ENCODE peak calls at places on chromosomes 6 and 20, in six cellular contexts. One of them, this sample, is unnamed.
A peak's percentile ranks its signal among the peaks of the same experiment; 100 is the strongest.

GRCh38 chr20:32167552-32167951 is 40.0 kb downstream of the PLAGL2 start:
- DNase-seq in adipocyte: no peak
- DNase-seq in CD14-positive monocyte: no peak
- DNase-seq in activated CD8-positive, alpha-beta memory T cell treated with anti-CD3 and anti-CD28 coated beads, Interleukin-2, amount 50 U/mL, for 4 hours: no peak
- DNase-seq in effector CD4-positive, alpha-beta T cell: no peak
- DNase-seq in mesenchymal stem cell: no peak
- DNase-seq in this sample: no peak

GRCh38 chr6:40472354-40472753 is 114.8 kb downstream of the LRFN2 start:
- DNase-seq in adipocyte: no peak
- DNase-seq in CD14-positive monocyte: no peak
- DNase-seq in activated CD8-positive, alpha-beta memory T cell treated with anti-CD3 and anti-CD28 coated beads, Interleukin-2, amount 50 U/mL, for 4 hours: no peak
- DNase-seq in effector CD4-positive, alpha-beta T cell: no peak
- DNase-seq in mesenchymal stem cell: no peak
- DNase-seq in this sample: no peak

GRCh38 chr6:143754204-143754603 is 76.4 kb downstream of the PHACTR2 start:
- DNase-seq in adipocyte: no peak
- DNase-seq in CD14-positive monocyte: no peak
- DNase-seq in activated CD8-positive, alpha-beta memory T cell treated with anti-CD3 and anti-CD28 coated beads, Interleukin-2, amount 50 U/mL, for 4 hours: no peak
- DNase-seq in effector CD4-positive, alpha-beta T cell: no peak
- DNase-seq in mesenchymal stem cell: no peak
- DNase-seq in this sample: no peak

GRCh38 chr6:11346516-11346915 is 114.0 kb upstream of the NEDD9 start:
- DNase-seq in adipocyte: no peak
- DNase-seq in CD14-positive monocyte: no peak
- DNase-seq in activated CD8-positive, alpha-beta memory T cell treated with anti-CD3 and anti-CD28 coated beads, Interleukin-2, amount 50 U/mL, for 4 hours: no peak
- DNase-seq in effector CD4-positive, alpha-beta T cell: no peak
- DNase-seq in mesenchymal stem cell: no peak
- DNase-seq in this sample: no peak

GRCh38 chr6:43172127-43173007 is 1.3 kb downstream of the SRF start:
- DNase-seq in adipocyte: peak; percentile 59
- DNase-seq in CD14-positive monocyte: no peak
- DNase-seq in activated CD8-positive, alpha-beta memory T cell treated with anti-CD3 and anti-CD28 coated beads, Interleukin-2, amount 50 U/mL, for 4 hours: peak; percentile 54
- DNase-seq in effector CD4-positive, alpha-beta T cell: peak; percentile 45
- DNase-seq in mesenchymal stem cell: peak; percentile 43
- DNase-seq in this sample: peak; percentile 84

GRCh38 chr6:116218172-116218633 is 35.7 kb downstream of the TSPYL4 start:
- DNase-seq in adipocyte: peak; percentile 84
- DNase-seq in CD14-positive monocyte: no peak
- DNase-seq in activated CD8-positive, alpha-beta memory T cell treated with anti-CD3 and anti-CD28 coated beads, Interleukin-2, amount 50 U/mL, for 4 hours: no peak
- DNase-seq in effector CD4-positive, alpha-beta T cell: no peak
- DNase-seq in mesenchymal stem cell: peak; percentile 18
- DNase-seq in this sample: no peak

GRCh38 chr6:23526519-23526918 is 599.5 kb upstream of the NRSN1 start:
- DNase-seq in adipocyte: no peak
- DNase-seq in CD14-positive monocyte: no peak
- DNase-seq in activated CD8-positive, alpha-beta memory T cell treated with anti-CD3 and anti-CD28 coated beads, Interleukin-2, amount 50 U/mL, for 4 hours: no peak
- DNase-seq in effector CD4-positive, alpha-beta T cell: no peak
- DNase-seq in mesenchymal stem cell: peak; percentile 9
- DNase-seq in this sample: no peak

GRCh38 chr20:57959018-57959417 is 249.2 kb upstream of the PMEPA1 start:
- DNase-seq in adipocyte: no peak
- DNase-seq in CD14-positive monocyte: no peak
- DNase-seq in activated CD8-positive, alpha-beta memory T cell treated with anti-CD3 and anti-CD28 coated beads, Interleukin-2, amount 50 U/mL, for 4 hours: no peak
- DNase-seq in effector CD4-positive, alpha-beta T cell: no peak
- DNase-seq in mesenchymal stem cell: no peak
- DNase-seq in this sample: peak; percentile 41

GRCh38 chr6:148273962-148274752 is 68.5 kb upstream of the SASH1 start:
- DNase-seq in adipocyte: no peak
- DNase-seq in CD14-positive monocyte: no peak
- DNase-seq in activated CD8-positive, alpha-beta memory T cell treated with anti-CD3 and anti-CD28 coated beads, Interleukin-2, amount 50 U/mL, for 4 hours: no peak
- DNase-seq in effector CD4-positive, alpha-beta T cell: no peak
- DNase-seq in mesenchymal stem cell: no peak
- DNase-seq in this sample: no peak

GRCh38 chr6:38775870-38776269 is 60.8 kb downstream of the DNAH8 start:
- DNase-seq in adipocyte: no peak
- DNase-seq in CD14-positive monocyte: no peak
- DNase-seq in activated CD8-positive, alpha-beta memory T cell treated with anti-CD3 and anti-CD28 coated beads, Interleukin-2, amount 50 U/mL, for 4 hours: no peak
- DNase-seq in effector CD4-positive, alpha-beta T cell: no peak
- DNase-seq in mesenchymal stem cell: no peak
- DNase-seq in this sample: no peak

GRCh38 chr6:69881322-69882151 is 15.2 kb downstream of the COL19A1 start:
- DNase-seq in adipocyte: no peak
- DNase-seq in CD14-positive monocyte: no peak
- DNase-seq in activated CD8-positive, alpha-beta memory T cell treated with anti-CD3 and anti-CD28 coated beads, Interleukin-2, amount 50 U/mL, for 4 hours: no peak
- DNase-seq in effector CD4-positive, alpha-beta T cell: no peak
- DNase-seq in mesenchymal stem cell: no peak
- DNase-seq in this sample: no peak

GRCh38 chr20:57414867-57415592 is 23.8 kb downstream of the RBM38 start:
- DNase-seq in adipocyte: no peak
- DNase-seq in CD14-positive monocyte: no peak
- DNase-seq in activated CD8-positive, alpha-beta memory T cell treated with anti-CD3 and anti-CD28 coated beads, Interleukin-2, amount 50 U/mL, for 4 hours: no peak
- DNase-seq in effector CD4-positive, alpha-beta T cell: no peak
- DNase-seq in mesenchymal stem cell: peak; percentile 44
- DNase-seq in this sample: no peak

GRCh38 chr6:136989591-136990578 is 54.9 kb downstream of the IL20RA start:
- DNase-seq in adipocyte: peak; percentile 26
- DNase-seq in CD14-positive monocyte: no peak
- DNase-seq in activated CD8-positive, alpha-beta memory T cell treated with anti-CD3 and anti-CD28 coated beads, Interleukin-2, amount 50 U/mL, for 4 hours: no peak
- DNase-seq in effector CD4-positive, alpha-beta T cell: no peak
- DNase-seq in mesenchymal stem cell: peak; percentile 22
- DNase-seq in this sample: no peak

GRCh38 chr6:43444036-43444435 is 11.3 kb downstream of the DLK2 start:
- DNase-seq in adipocyte: no peak
- DNase-seq in CD14-positive monocyte: no peak
- DNase-seq in activated CD8-positive, alpha-beta memory T cell treated with anti-CD3 and anti-CD28 coated beads, Interleukin-2, amount 50 U/mL, for 4 hours: no peak
- DNase-seq in effector CD4-positive, alpha-beta T cell: no peak
- DNase-seq in mesenchymal stem cell: no peak
- DNase-seq in this sample: no peak

GRCh38 chr6:46651766-46652165 is 852 bp downstream of the CYP39A1 start:
- DNase-seq in adipocyte: peak; percentile 33
- DNase-seq in CD14-positive monocyte: no peak
- DNase-seq in activated CD8-positive, alpha-beta memory T cell treated with anti-CD3 and anti-CD28 coated beads, Interleukin-2, amount 50 U/mL, for 4 hours: no peak
- DNase-seq in effector CD4-positive, alpha-beta T cell: no peak
- DNase-seq in mesenchymal stem cell: peak; percentile 26
- DNase-seq in this sample: no peak

GRCh38 chr20:58693226-58694006 is 816 bp downstream of the NPEPL1 start:
- DNase-seq in adipocyte: no peak
- DNase-seq in CD14-positive monocyte: peak; percentile 41
- DNase-seq in activated CD8-positive, alpha-beta memory T cell treated with anti-CD3 and anti-CD28 coated beads, Interleukin-2, amount 50 U/mL, for 4 hours: no peak
- DNase-seq in effector CD4-positive, alpha-beta T cell: no peak
- DNase-seq in mesenchymal stem cell: peak; percentile 26
- DNase-seq in this sample: no peak

GRCh38 chr6:1491025-1491424 is 101.6 kb downstream of the FOXF2 start:
- DNase-seq in adipocyte: no peak
- DNase-seq in CD14-positive monocyte: no peak
- DNase-seq in activated CD8-positive, alpha-beta memory T cell treated with anti-CD3 and anti-CD28 coated beads, Interleukin-2, amount 50 U/mL, for 4 hours: no peak
- DNase-seq in effector CD4-positive, alpha-beta T cell: no peak
- DNase-seq in mesenchymal stem cell: no peak
- DNase-seq in this sample: no peak

GRCh38 chr20:1524004-1524403 is 32.8 kb upstream of the SIRPB2 start:
- DNase-seq in adipocyte: no peak
- DNase-seq in CD14-positive monocyte: no peak
- DNase-seq in activated CD8-positive, alpha-beta memory T cell treated with anti-CD3 and anti-CD28 coated beads, Interleukin-2, amount 50 U/mL, for 4 hours: no peak
- DNase-seq in effector CD4-positive, alpha-beta T cell: no peak
- DNase-seq in mesenchymal stem cell: no peak
- DNase-seq in this sample: no peak

GRCh38 chr6:78353040-78353439 is 514.3 kb upstream of the IRAK1BP1 start:
- DNase-seq in adipocyte: no peak
- DNase-seq in CD14-positive monocyte: no peak
- DNase-seq in activated CD8-positive, alpha-beta memory T cell treated with anti-CD3 and anti-CD28 coated beads, Interleukin-2, amount 50 U/mL, for 4 hours: no peak
- DNase-seq in effector CD4-positive, alpha-beta T cell: no peak
- DNase-seq in mesenchymal stem cell: no peak
- DNase-seq in this sample: no peak

GRCh38 chr6:139291813-139292619 is at the start of gene TXLNB:
- DNase-seq in adipocyte: peak; percentile 39
- DNase-seq in CD14-positive monocyte: peak; percentile 83
- DNase-seq in activated CD8-positive, alpha-beta memory T cell treated with anti-CD3 and anti-CD28 coated beads, Interleukin-2, amount 50 U/mL, for 4 hours: peak; percentile 73
- DNase-seq in effector CD4-positive, alpha-beta T cell: peak; percentile 56
- DNase-seq in mesenchymal stem cell: peak; percentile 93
- DNase-seq in this sample: peak; percentile 87

GRCh38 chr6:109381007-109381746 is 1.1 kb downstream of the CD164 start:
- DNase-seq in adipocyte: peak; percentile 48
- DNase-seq in CD14-positive monocyte: no peak
- DNase-seq in activated CD8-positive, alpha-beta memory T cell treated with anti-CD3 and anti-CD28 coated beads, Interleukin-2, amount 50 U/mL, for 4 hours: no peak
- DNase-seq in effector CD4-positive, alpha-beta T cell: no peak
- DNase-seq in mesenchymal stem cell: peak; percentile 50
- DNase-seq in this sample: no peak

This sample was measured in natural killer cell treated with Interleukin-12 subunit alpha and Interleukin-12 subunit beta and Interleukin-15 and Interleukin-18, amount 100 ng/mL, for 72 hours.